ENCODE peak calls at places on chromosomes 16 and 17, in five cellular contexts. One of them, this sample, is unnamed. For H3K4me1, the result is how much of the 10 kb centered on the place peaks cover.

GRCh38 chr17:17018021-17018441 is 24.2 kb upstream of the MPRIP start:
- DNase-seq in colonic mucosa: no peak
- DNase-seq in tibial artery: no peak
- DNase-seq in OCI-LY7: no peak
- DNase-seq in prostate gland: no peak
- DNase-seq in this sample: no peak

GRCh38 chr17:56908061-56908542 is 5.7 kb downstream of the TRIM25 start:
- DNase-seq in colonic mucosa: peak
- DNase-seq in tibial artery: peak
- DNase-seq in OCI-LY7: peak
- DNase-seq in prostate gland: no peak
- DNase-seq in this sample: no peak

GRCh38 chr17:81025756-81026155 is 9.2 kb upstream of the BAIAP2 start:
- DNase-seq in colonic mucosa: no peak
- DNase-seq in tibial artery: no peak
- DNase-seq in OCI-LY7: no peak
- DNase-seq in prostate gland: no peak
- DNase-seq in this sample: no peak

GRCh38 chr16:27174007-27174406 is 29.3 kb upstream of the KDM8 start:
- DNase-seq in colonic mucosa: no peak
- DNase-seq in tibial artery: no peak
- DNase-seq in OCI-LY7: peak
- DNase-seq in prostate gland: peak
- DNase-seq in this sample: no peak

GRCh38 chr17:57114085-57114673 is 29.1 kb downstream of the AKAP1 start:
- DNase-seq in colonic mucosa: peak
- DNase-seq in tibial artery: peak
- DNase-seq in OCI-LY7: peak
- DNase-seq in prostate gland: no peak
- DNase-seq in this sample: peak

GRCh38 chr17:45424769-45425124 is 7.9 kb downstream of the ARHGAP27 start:
- DNase-seq in colonic mucosa: no peak
- DNase-seq in tibial artery: no peak
- DNase-seq in OCI-LY7: no peak
- DNase-seq in prostate gland: no peak
- DNase-seq in this sample: no peak

GRCh38 chr17:65099941-65100315 is 37.2 kb upstream of the RGS9 start:
- DNase-seq in colonic mucosa: peak
- DNase-seq in tibial artery: peak
- DNase-seq in OCI-LY7: peak
- DNase-seq in prostate gland: no peak
- DNase-seq in this sample: peak

GRCh38 chr17:57868007-57868774 is 18.3 kb upstream of the MRPS23 start:
- DNase-seq in colonic mucosa: peak
- DNase-seq in tibial artery: peak
- DNase-seq in OCI-LY7: peak
- DNase-seq in prostate gland: peak
- DNase-seq in this sample: peak

GRCh38 chr16:55576369-55576768 is 9.9 kb downstream of the CAPNS2 start:
- DNase-seq in colonic mucosa: no peak
- DNase-seq in tibial artery: no peak
- DNase-seq in OCI-LY7: no peak
- DNase-seq in prostate gland: no peak
- DNase-seq in this sample: no peak

GRCh38 chr16:86669937-86670772 is 91.8 kb downstream of the FOXL1 start:
- DNase-seq in colonic mucosa: peak
- DNase-seq in tibial artery: peak
- DNase-seq in OCI-LY7: no peak
- DNase-seq in prostate gland: no peak
- DNase-seq in this sample: no peak

GRCh38 chr17:61309857-61310256 is 89.8 kb upstream of the TBX2 start:
- DNase-seq in colonic mucosa: no peak
- DNase-seq in tibial artery: no peak
- DNase-seq in OCI-LY7: no peak
- DNase-seq in prostate gland: no peak
- DNase-seq in this sample: no peak

GRCh38 chr17:78708510-78708973 is 73.5 kb downstream of the CYTH1 start:
- DNase-seq in colonic mucosa: peak
- DNase-seq in tibial artery: peak
- DNase-seq in OCI-LY7: peak
- DNase-seq in prostate gland: peak
- DNase-seq in this sample: peak

GRCh38 chr16:10835281-10835931 is 16.8 kb upstream of the TVP23A start:
- DNase-seq in colonic mucosa: no peak
- DNase-seq in tibial artery: no peak
- DNase-seq in OCI-LY7: no peak
- DNase-seq in prostate gland: no peak
- DNase-seq in this sample: no peak

GRCh38 chr17:37884516-37884915 is 39.7 kb upstream of the TBC1D3K start:
- DNase-seq in colonic mucosa: no peak
- DNase-seq in tibial artery: no peak
- DNase-seq in OCI-LY7: no peak
- DNase-seq in prostate gland: no peak
- DNase-seq in this sample: no peak

GRCh38 chr17:59838196-59838911 is 54.4 kb downstream of the TUBD1 start:
- DNase-seq in colonic mucosa: peak
- DNase-seq in tibial artery: no peak
- DNase-seq in OCI-LY7: no peak
- DNase-seq in prostate gland: no peak
- DNase-seq in this sample: peak

GRCh38 chr17:58520843-58521430 is 6.5 kb upstream of the MTMR4 start:
- DNase-seq in colonic mucosa: no peak
- DNase-seq in tibial artery: no peak
- DNase-seq in OCI-LY7: peak
- DNase-seq in prostate gland: no peak
- DNase-seq in this sample: no peak

GRCh38 chr17:8243827-8244226 is 4.0 kb downstream of the CTC1 start:
- DNase-seq in colonic mucosa: no peak
- DNase-seq in tibial artery: no peak
- DNase-seq in OCI-LY7: no peak
- DNase-seq in prostate gland: no peak
- DNase-seq in this sample: no peak

GRCh38 chr17:82267575-82268379 is 5.7 kb downstream of the CSNK1D start:
- DNase-seq in colonic mucosa: peak
- DNase-seq in tibial artery: peak
- DNase-seq in OCI-LY7: no peak
- DNase-seq in prostate gland: peak
- DNase-seq in this sample: peak

GRCh38 chr17:19771971-19772630 is 24.0 kb upstream of the ALDH3A1 start:
- DNase-seq in colonic mucosa: no peak
- DNase-seq in tibial artery: no peak
- DNase-seq in OCI-LY7: no peak
- DNase-seq in prostate gland: no peak
- DNase-seq in this sample: no peak

GRCh38 chr16:84105948-84106740 is 10.6 kb downstream of the MBTPS1 start:
- DNase-seq in colonic mucosa: no peak
- DNase-seq in tibial artery: no peak
- DNase-seq in OCI-LY7: no peak
- DNase-seq in prostate gland: no peak
- DNase-seq in this sample: no peak

GRCh38 chr16:84105286-84105815 is 11.4 kb downstream of the MBTPS1 start:
- DNase-seq in colonic mucosa: no peak
- DNase-seq in tibial artery: no peak
- DNase-seq in OCI-LY7: no peak
- DNase-seq in prostate gland: no peak
- DNase-seq in this sample: no peak

GRCh38 chr16:84104231-84104630 is 12.5 kb downstream of the MBTPS1 start:
- DNase-seq in colonic mucosa: no peak
- DNase-seq in tibial artery: no peak
- DNase-seq in OCI-LY7: no peak
- DNase-seq in prostate gland: no peak
- DNase-seq in this sample: no peak

GRCh38 chr16:84107921-84108320 is 8.8 kb downstream of the MBTPS1 start:
- DNase-seq in colonic mucosa: no peak
- DNase-seq in tibial artery: no peak
- DNase-seq in OCI-LY7: no peak
- DNase-seq in prostate gland: no peak
- DNase-seq in this sample: no peak

DNA sequence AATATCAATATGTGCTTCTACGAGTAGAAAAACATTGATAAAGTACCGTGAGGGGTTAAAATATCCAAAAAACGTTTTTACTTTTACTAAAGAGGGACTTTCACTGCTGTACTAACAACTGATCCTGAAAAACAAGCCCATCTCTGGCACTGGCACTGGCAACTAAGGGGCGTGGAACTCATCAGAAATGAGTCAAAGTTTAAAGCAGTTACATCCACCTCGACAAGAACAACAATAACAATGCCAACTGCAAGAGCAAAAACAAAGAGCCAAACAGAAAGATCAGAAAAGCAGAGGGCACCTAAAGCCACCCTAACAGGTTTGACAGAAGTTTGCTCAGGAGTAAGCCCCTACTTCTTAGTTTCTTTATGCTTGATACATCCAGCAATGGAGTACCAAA is 13.1 kb downstream of the MBTPS1 start:
- DNase-seq in colonic mucosa: peak
- DNase-seq in tibial artery: no peak
- DNase-seq in OCI-LY7: no peak
- DNase-seq in prostate gland: no peak
- DNase-seq in this sample: no peak
- H3K4me1 ChIP-seq in colonic mucosa: under half
- H3K4me1 ChIP-seq in tibial artery: under half
- H3K4me1 ChIP-seq in OCI-LY7: under half
- H3K4me1 ChIP-seq in prostate gland: under half
- H3K4me1 ChIP-seq in this sample: under half

GRCh38 chr16:30876867-30877266 is 17.0 kb downstream of the BCL7C start:
- DNase-seq in colonic mucosa: no peak
- DNase-seq in tibial artery: no peak
- DNase-seq in OCI-LY7: no peak
- DNase-seq in prostate gland: no peak
- DNase-seq in this sample: no peak
- TF ChIP-seq CTCF in colonic mucosa: no peak
- TF ChIP-seq CTCF in tibial artery: no peak
- TF ChIP-seq CTCF in OCI-LY7: no peak
- TF ChIP-seq CTCF in prostate gland: no peak
- TF ChIP-seq CTCF in this sample: no peak

GRCh38 chr16:48810803-48811453 is 200.9 kb upstream of the N4BP1 start:
- DNase-seq in colonic mucosa: no peak
- DNase-seq in tibial artery: no peak
- DNase-seq in OCI-LY7: no peak
- DNase-seq in prostate gland: no peak
- DNase-seq in this sample: no peak

GRCh38 chr16:48811478-48811877 is 201.5 kb upstream of the N4BP1 start:
- DNase-seq in colonic mucosa: no peak
- DNase-seq in tibial artery: no peak
- DNase-seq in OCI-LY7: no peak
- DNase-seq in prostate gland: no peak
- DNase-seq in this sample: no peak

GRCh38 chr16:48813485-48813884 is 203.5 kb upstream of the N4BP1 start:
- DNase-seq in colonic mucosa: no peak
- DNase-seq in tibial artery: no peak
- DNase-seq in OCI-LY7: no peak
- DNase-seq in prostate gland: no peak
- DNase-seq in this sample: no peak

GRCh38 chr16:48812856-48813255 is 202.9 kb upstream of the N4BP1 start:
- DNase-seq in colonic mucosa: no peak
- DNase-seq in tibial artery: no peak
- DNase-seq in OCI-LY7: no peak
- DNase-seq in prostate gland: no peak
- DNase-seq in this sample: no peak

GRCh38 chr16:48810436-48810802 is 200.4 kb upstream of the N4BP1 start:
- DNase-seq in colonic mucosa: no peak
- DNase-seq in tibial artery: no peak
- DNase-seq in OCI-LY7: no peak
- DNase-seq in prostate gland: no peak
- DNase-seq in this sample: no peak
- H3K4me3 ChIP-seq in colonic mucosa: no peak
- H3K4me3 ChIP-seq in tibial artery: no peak
- H3K4me3 ChIP-seq in OCI-LY7: no peak
- H3K4me3 ChIP-seq in prostate gland: no peak
- H3K4me3 ChIP-seq in this sample: no peak

DNA sequence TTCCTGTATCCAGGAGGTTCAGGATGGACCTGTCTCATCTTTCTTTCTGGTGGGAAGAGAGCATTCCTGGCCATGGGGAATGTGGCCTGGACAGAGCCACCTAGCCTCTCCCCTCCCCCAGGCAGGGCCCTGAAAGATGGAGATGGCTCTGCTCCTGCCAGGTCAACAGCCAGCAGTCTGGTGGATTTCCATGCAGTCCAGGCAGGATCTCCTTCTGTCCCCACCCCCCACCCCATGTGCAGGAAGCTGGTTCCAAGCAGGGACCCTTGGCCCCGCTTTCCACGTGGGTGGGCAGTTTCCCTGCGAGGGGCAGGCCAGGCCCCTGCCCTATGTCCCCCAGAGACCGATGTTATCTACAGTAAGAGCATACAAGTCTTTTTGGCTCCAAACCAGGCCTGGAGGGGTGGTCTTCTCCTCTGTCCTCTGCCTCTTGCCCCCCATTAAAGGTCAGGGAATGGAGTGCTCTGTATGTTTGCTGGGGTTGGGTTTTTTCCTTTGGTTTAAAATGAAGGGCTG is 240.5 kb downstream of the SEC14L1 start:
- DNase-seq in colonic mucosa: no peak
- DNase-seq in tibial artery: no peak
- DNase-seq in OCI-LY7: no peak
- DNase-seq in prostate gland: no peak
- DNase-seq in this sample: no peak
- H3K4me1 ChIP-seq in colonic mucosa: under half
- H3K4me1 ChIP-seq in tibial artery: half or more
- H3K4me1 ChIP-seq in OCI-LY7: under half
- H3K4me1 ChIP-seq in prostate gland: under half
- H3K4me1 ChIP-seq in this sample: half or more

DNA sequence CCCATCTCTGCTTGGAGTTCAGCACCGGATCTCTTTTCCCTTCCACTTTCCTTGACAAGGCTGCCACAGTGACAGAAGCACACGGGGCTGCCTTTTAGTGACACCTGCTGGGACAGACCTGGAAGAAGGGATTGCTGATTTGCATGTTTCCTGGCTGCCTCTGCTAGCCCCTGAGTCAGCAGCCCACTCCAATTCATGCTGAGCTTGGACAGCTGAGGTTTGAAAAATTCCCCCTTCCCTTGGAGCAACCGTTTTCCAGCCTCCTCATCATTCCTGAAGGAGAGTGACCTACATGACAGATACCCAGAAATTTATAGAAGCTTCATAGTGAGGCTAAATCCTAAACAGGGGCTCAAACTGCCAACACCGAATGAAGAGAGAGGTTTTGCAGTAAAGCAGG is 18.8 kb upstream of the RBL2 start:
- DNase-seq in colonic mucosa: no peak
- DNase-seq in tibial artery: no peak
- DNase-seq in OCI-LY7: no peak
- DNase-seq in prostate gland: no peak
- DNase-seq in this sample: peak
- TF ChIP-seq CTCF in colonic mucosa: no peak
- TF ChIP-seq CTCF in tibial artery: no peak
- TF ChIP-seq CTCF in OCI-LY7: no peak
- TF ChIP-seq CTCF in prostate gland: no peak
- TF ChIP-seq CTCF in this sample: peak

DNA sequence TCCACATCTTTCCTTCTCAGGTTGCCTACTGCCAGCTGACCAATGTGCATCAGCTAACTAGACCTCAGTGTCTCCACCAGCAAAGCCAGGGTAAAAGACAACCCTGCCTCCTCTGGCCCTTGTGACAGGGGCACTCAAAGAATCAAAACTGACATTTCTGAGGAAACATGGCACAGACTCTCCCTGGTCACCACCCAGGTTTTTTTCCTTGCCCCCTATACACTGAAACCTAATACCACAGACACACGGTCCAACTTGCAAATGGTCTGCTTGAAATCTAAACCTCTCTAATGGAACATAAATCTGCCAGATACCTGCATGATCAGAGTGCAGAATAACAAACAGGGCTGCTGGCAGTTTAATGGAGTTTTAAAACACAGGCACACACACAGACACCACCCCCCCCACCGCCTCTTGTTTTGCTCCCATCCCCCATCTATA is 19.5 kb upstream of the CORO6 start:
- DNase-seq in colonic mucosa: no peak
- DNase-seq in tibial artery: no peak
- DNase-seq in OCI-LY7: no peak
- DNase-seq in prostate gland: no peak
- DNase-seq in this sample: no peak
- H3K4me3 ChIP-seq in colonic mucosa: no peak
- H3K4me3 ChIP-seq in tibial artery: no peak
- H3K4me3 ChIP-seq in OCI-LY7: no peak
- H3K4me3 ChIP-seq in prostate gland: no peak
- H3K4me3 ChIP-seq in this sample: no peak

This sample was measured in body of pancreas.